ENCODE peak calls at places on chromosomes 16 and 17, in eight cellular contexts. M is endodermal cell, U is PC-3, A is H9, O is fibroblast of lung, P is K562, V is MM.1S, E is IMR-90. L is an unnamed sample.
A peak's percentile ranks its signal among the peaks of the same experiment; 100 is the strongest.

GRCh38 chr16:49961087-49961486 is 63.9 kb upstream of the CNEP1R1 start:
- DNase-seq in O (peak; percentile 30), M (no peak), A (no peak), E (peak; percentile 3), V (no peak), P (no peak), U (peak; percentile 24), L (no peak)

GRCh38 chr17:30229012-30229411 is 6.5 kb downstream of the SLC6A4 start:
- DNase-seq in V (no peak), U (no peak), M (no peak), E (no peak), P (no peak), A (no peak), O (no peak), L (no peak)

GRCh38 chr17:41352597-41353366 is 2.2 kb upstream of the KRT33A start:
- DNase-seq in E (peak; percentile 5), P (no peak), U (no peak), V (no peak), O (no peak), M (peak; percentile 76), A (no peak), L (no peak)

GRCh38 chr17:69335018-69335417 is 8.1 kb upstream of the ABCA5 start:
- DNase-seq in U (peak; percentile 79), O (peak; percentile 39), M (no peak), V (peak; percentile 73), P (peak; percentile 29), E (peak; percentile 60), A (no peak), L (no peak)

GRCh38 chr16:2480948-2481347 is 6.0 kb downstream of the TBC1D24 start:
- DNase-seq in M (no peak), A (no peak), O (no peak), P (no peak), E (no peak), U (no peak), V (no peak), L (peak; percentile 84)

GRCh38 chr16:56257260-56257659 is 66.0 kb downstream of the GNAO1 start:
- DNase-seq in E (peak; percentile 9), P (no peak), M (no peak), V (no peak), A (no peak), U (no peak), O (no peak), L (peak; percentile 63)

GRCh38 chr17:17765359-17765758 is 71.4 kb downstream of the SREBF1 start:
- DNase-seq in O (peak; percentile 34), A (no peak), P (no peak), M (no peak), E (peak; percentile 62), U (no peak), V (no peak), L (no peak)

GRCh38 chr16:27515874-27516353 is 33.8 kb downstream of the GTF3C1 start:
- DNase-seq in P (peak; percentile 44), A (peak; percentile 74), V (peak; percentile 8), E (no peak), U (peak; percentile 45), O (no peak), M (peak; percentile 89), L (no peak)

GRCh38 chr17:80929449-80929848 is 62.2 kb upstream of the CHMP6 start:
- DNase-seq in O (no peak), M (no peak), V (no peak), P (no peak), E (no peak), A (no peak), U (no peak), L (no peak)

GRCh38 chr17:59373879-59374495 is 42.5 kb downstream of the YPEL2 start:
- DNase-seq in E (peak; percentile 62), M (no peak), U (no peak), P (no peak), V (no peak), O (peak; percentile 46), A (no peak), L (no peak)

GRCh38 chr16:66924527-66925321 is 611 bp downstream of the RRAD start:
- DNase-seq in O (no peak), U (peak; percentile 23), E (no peak), V (peak; percentile 27), A (peak; percentile 77), P (peak; percentile 84), M (peak; percentile 90), L (peak; percentile 55)

GRCh38 chr17:55527520-55528118 is 16.4 kb upstream of the SMIM36 start:
- DNase-seq in E (peak; percentile 65), V (peak; percentile 13), A (peak; percentile 54), P (peak; percentile 29), M (peak; percentile 82), U (peak; percentile 70), O (peak; percentile 49), L (no peak)

GRCh38 chr16:83661656-83662055 is 146.1 kb upstream of the HSBP1 start:
- DNase-seq in A (no peak), M (no peak), U (no peak), P (no peak), E (no peak), O (no peak), V (no peak), L (no peak)

GRCh38 chr16:58501242-58502131 is 1.5 kb downstream of the NDRG4 start:
- DNase-seq in M (peak; percentile 95), V (peak; percentile 63), E (no peak), O (peak; percentile 16), P (peak; percentile 50), U (no peak), A (peak; percentile 93), L (no peak)

GRCh38 chr17:43670645-43671074 is 8.9 kb upstream of the MEOX1 start:
- DNase-seq in A (no peak), O (no peak), P (no peak), U (no peak), V (no peak), E (no peak), M (no peak), L (no peak)

GRCh38 chr16:81549547-81550411 is 105.2 kb downstream of the CMIP start:
- DNase-seq in O (no peak), A (no peak), V (no peak), U (no peak), M (no peak), P (no peak), E (no peak), L (no peak)

GRCh38 chr17:78895322-78895721 is 7.7 kb downstream of the CEP295NL start:
- DNase-seq in P (no peak), V (no peak), U (no peak), A (no peak), E (no peak), O (no peak), M (no peak), L (no peak)

GRCh38 chr17:78898075-78898836 is 4.7 kb downstream of the CEP295NL start:
- DNase-seq in M (no peak), U (no peak), O (no peak), E (no peak), V (no peak), A (no peak), P (no peak), L (no peak)

GRCh38 chr17:78896834-78897638 is 6.0 kb downstream of the CEP295NL start:
- DNase-seq in O (no peak), V (no peak), U (no peak), A (no peak), E (no peak), M (no peak), P (no peak), L (no peak)

GRCh38 chr17:78897639-78897996 is 5.4 kb downstream of the CEP295NL start:
- DNase-seq in O (no peak), E (no peak), U (no peak), A (no peak), P (no peak), M (no peak), V (no peak), L (no peak)

DNA sequence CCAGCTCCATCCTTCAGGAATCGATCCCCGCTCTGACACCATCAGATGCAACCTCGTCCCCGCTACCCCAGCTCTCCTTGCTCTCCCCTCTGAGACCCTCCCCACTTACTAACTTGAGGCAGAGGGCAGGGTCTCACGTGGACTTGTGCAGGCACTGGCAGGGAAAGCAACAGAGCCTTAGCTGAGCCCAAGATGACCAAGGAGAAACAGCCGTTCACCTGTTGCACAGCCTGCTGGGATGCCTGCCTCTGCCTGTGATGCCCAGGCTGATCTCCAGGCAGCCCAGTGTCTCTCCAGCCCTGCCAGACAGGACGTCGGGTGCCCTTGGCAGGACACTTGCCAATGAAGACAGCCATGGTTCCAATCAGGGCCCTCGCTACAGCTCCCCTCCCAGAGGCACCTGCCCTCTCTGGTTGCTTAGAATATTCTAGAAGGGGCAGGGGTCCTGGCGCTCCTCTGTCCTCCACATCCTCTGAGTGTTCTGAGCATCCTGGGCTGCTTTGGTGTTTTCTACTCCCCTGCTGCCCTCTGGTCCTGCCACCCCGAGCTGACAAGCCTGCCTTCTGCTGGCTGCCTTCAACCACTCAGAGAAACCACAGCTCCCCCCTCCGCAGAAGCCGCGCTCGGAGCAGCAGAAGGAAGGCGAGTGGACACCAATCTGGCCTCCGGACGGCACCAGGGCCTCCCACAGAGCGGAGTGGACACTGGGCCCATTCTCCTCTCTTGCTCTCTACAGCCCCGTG is 6.7 kb downstream of the CEP295NL start:
- DNase-seq in V (no peak), A (no peak), U (no peak), M (no peak), O (no peak), E (no peak), P (no peak), L (no peak)
- TF ChIP-seq CTCF in V (no peak), A (no peak), U (no peak), M (no peak), O (no peak), E (no peak), P (no peak), L (no peak)

DNA sequence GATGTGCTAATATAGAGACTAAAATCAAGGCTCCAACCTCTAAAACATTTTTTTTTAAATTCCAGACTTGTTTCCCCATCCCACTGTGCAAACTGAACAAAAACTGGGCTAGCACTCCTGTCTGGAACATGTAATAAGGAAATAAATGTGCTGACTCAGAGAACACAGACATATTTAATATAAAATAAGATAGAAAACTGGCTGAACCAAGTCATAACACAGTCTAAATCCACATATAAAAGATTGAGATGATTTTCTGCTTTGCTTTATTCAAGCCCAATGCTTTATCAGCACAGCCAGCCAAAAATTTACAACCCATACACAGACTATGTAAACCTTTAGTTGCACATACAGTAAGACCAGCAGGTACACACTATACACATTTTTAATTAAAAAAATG is 1.5 kb downstream of the STAT3 start:
- DNase-seq in U (no peak), P (no peak), E (no peak), A (no peak), M (no peak), V (no peak), O (no peak), L (no peak)
- H3K9ac ChIP-seq in U (no peak overlapping the region), P (no peak overlapping the region), E (peak overlapping the region; percentile 94), A (no peak overlapping the region), M (no peak overlapping the region), V (no peak overlapping the region), O (no peak overlapping the region), L (peak overlapping the region; percentile 82)

DNA sequence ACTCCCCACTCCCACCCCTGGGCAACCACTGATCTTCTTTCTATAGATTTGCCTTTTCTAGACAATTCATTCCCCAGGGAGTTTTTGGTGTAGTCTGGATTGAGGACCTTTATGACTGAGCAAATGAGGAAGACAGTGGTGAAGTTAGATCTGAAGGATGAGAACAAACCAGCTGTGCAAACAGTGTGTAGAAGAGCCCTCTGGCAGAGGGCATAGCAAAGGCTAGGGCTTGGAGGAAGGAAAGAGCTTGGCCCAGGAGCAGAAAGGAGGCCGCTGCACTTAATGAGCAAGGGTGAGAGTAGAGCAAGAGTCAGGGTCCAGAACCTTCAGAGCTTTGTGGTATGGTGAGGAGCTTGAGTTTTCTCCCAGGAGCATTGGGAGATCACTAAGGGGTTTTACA is 352.7 kb downstream of the CA10 start:
- DNase-seq in O (no peak), M (no peak), E (no peak), P (no peak), A (no peak), V (no peak), U (no peak), L (peak; percentile 35)
- H3K4me1 ChIP-seq in O (no peaks in the 10 kb centered on the region), M (no peaks in the 10 kb centered on the region), E (no peaks in the 10 kb centered on the region), P (no peaks in the 10 kb centered on the region), A (no peaks in the 10 kb centered on the region), V (no peaks in the 10 kb centered on the region), U (no peaks in the 10 kb centered on the region), L (peaks cover 4% of the 10 kb centered on the region)

GRCh38 chr17:7021993-7022778 is 664 bp upstream of the BCL6B start:
- DNase-seq in P (peak; percentile 86), O (no peak), A (peak; percentile 92), U (peak; percentile 73), V (peak; percentile 83), E (peak; percentile 36), M (peak; percentile 97), L (peak; percentile 82)
- TF ChIP-seq CTCF in P (peak; percentile 85), O (peak; percentile 66), A (peak; percentile 96), U (peak; percentile 79), V (peak; percentile 89), E (peak; percentile 87), M (peak; percentile 96), L (peak; percentile 95)